ENCODE peak calls at places on chromosomes 16 and 17, in four cellular contexts. One of them, this sample, is unnamed.

GRCh38 chr16:85981826-85982562 is 83.0 kb downstream of the IRF8 start:
- DNase-seq in neuronal stem cell: no peak
- DNase-seq in IMR-90: no peak
- DNase-seq in mesendoderm: no peak
- DNase-seq in this sample: no peak

GRCh38 chr16:55207679-55208294 is 116.2 kb upstream of the IRX6 start:
- DNase-seq in neuronal stem cell: no peak
- DNase-seq in IMR-90: no peak
- DNase-seq in mesendoderm: no peak
- DNase-seq in this sample: no peak

GRCh38 chr16:46650224-46650623 is 29.0 kb upstream of the SHCBP1 start:
- DNase-seq in neuronal stem cell: no peak
- DNase-seq in IMR-90: peak; percentile 80
- DNase-seq in mesendoderm: peak; percentile 25
- DNase-seq in this sample: peak; percentile 77

GRCh38 chr17:79027925-79028491 is 4.0 kb downstream of the C1QTNF1 start:
- DNase-seq in neuronal stem cell: no peak
- DNase-seq in IMR-90: no peak
- DNase-seq in mesendoderm: no peak
- DNase-seq in this sample: no peak

GRCh38 chr16:81618661-81619060 is 160.4 kb upstream of the PLCG2 start:
- DNase-seq in neuronal stem cell: no peak
- DNase-seq in IMR-90: no peak
- DNase-seq in mesendoderm: no peak
- DNase-seq in this sample: no peak

GRCh38 chr17:73492802-73493139 is 151.5 kb downstream of the SDK2 start:
- DNase-seq in neuronal stem cell: no peak
- DNase-seq in IMR-90: no peak
- DNase-seq in mesendoderm: peak; percentile 93
- DNase-seq in this sample: no peak

GRCh38 chr17:61002316-61002736 is 324.7 kb downstream of the BCAS3 start:
- DNase-seq in neuronal stem cell: no peak
- DNase-seq in IMR-90: peak; percentile 79
- DNase-seq in mesendoderm: peak; percentile 41
- DNase-seq in this sample: peak; percentile 61

GRCh38 chr17:20919990-20920812 is 122.6 kb downstream of the USP22 start:
- DNase-seq in neuronal stem cell: no peak
- DNase-seq in IMR-90: no peak
- DNase-seq in mesendoderm: no peak
- DNase-seq in this sample: no peak

GRCh38 chr17:65103896-65104295 is 33.3 kb upstream of the RGS9 start:
- DNase-seq in neuronal stem cell: no peak
- DNase-seq in IMR-90: peak; percentile 49
- DNase-seq in mesendoderm: no peak
- DNase-seq in this sample: no peak

GRCh38 chr16:11329080-11329491 is 16.2 kb upstream of the RMI2 start:
- DNase-seq in neuronal stem cell: no peak
- DNase-seq in IMR-90: peak; percentile 44
- DNase-seq in mesendoderm: peak; percentile 94
- DNase-seq in this sample: peak; percentile 20

GRCh38 chr16:48231675-48232214 is 12.4 kb upstream of the LONP2 start:
- DNase-seq in neuronal stem cell: peak; percentile 17
- DNase-seq in IMR-90: peak; percentile 49
- DNase-seq in mesendoderm: peak; percentile 55
- DNase-seq in this sample: peak; percentile 8

GRCh38 chr17:39667262-39668140 is 752 bp upstream of the PNMT start:
- DNase-seq in neuronal stem cell: no peak
- DNase-seq in IMR-90: no peak
- DNase-seq in mesendoderm: no peak
- DNase-seq in this sample: peak; percentile 24

GRCh38 chr16:8936421-8936820 is 27.3 kb downstream of the USP7 start:
- DNase-seq in neuronal stem cell: no peak
- DNase-seq in IMR-90: peak; percentile 54
- DNase-seq in mesendoderm: peak; percentile 90
- DNase-seq in this sample: peak; percentile 83

GRCh38 chr17:510223-510917 is 157.8 kb upstream of the RPH3AL start:
- DNase-seq in neuronal stem cell: no peak
- DNase-seq in IMR-90: peak; percentile 17
- DNase-seq in mesendoderm: no peak
- DNase-seq in this sample: no peak

GRCh38 chr16:57994778-57995177 is 5.7 kb downstream of the ZNF319 start:
- DNase-seq in neuronal stem cell: no peak
- DNase-seq in IMR-90: peak; percentile 25
- DNase-seq in mesendoderm: peak; percentile 74
- DNase-seq in this sample: peak; percentile 68

GRCh38 chr16:66382171-66382965 is 15.9 kb downstream of the CDH5 start:
- DNase-seq in neuronal stem cell: no peak
- DNase-seq in IMR-90: peak; percentile 92
- DNase-seq in mesendoderm: peak; percentile 96
- DNase-seq in this sample: peak; percentile 98

GRCh38 chr16:29994613-29995329 is 646 bp downstream of the HIRIP3 start:
- DNase-seq in neuronal stem cell: no peak
- DNase-seq in IMR-90: peak; percentile 66
- DNase-seq in mesendoderm: peak; percentile 69
- DNase-seq in this sample: peak; percentile 81

GRCh38 chr17:32722733-32723132 is 154.2 kb downstream of the MYO1D start:
- DNase-seq in neuronal stem cell: no peak
- DNase-seq in IMR-90: no peak
- DNase-seq in mesendoderm: no peak
- DNase-seq in this sample: peak; percentile 60

GRCh38 chr17:59149051-59149450 is 5.9 kb downstream of the SKA2 start:
- DNase-seq in neuronal stem cell: no peak
- DNase-seq in IMR-90: peak; percentile 57
- DNase-seq in mesendoderm: no peak
- DNase-seq in this sample: no peak

GRCh38 chr16:87329436-87330256 is 12.5 kb upstream of the C16orf95 start:
- DNase-seq in neuronal stem cell: no peak
- DNase-seq in IMR-90: no peak
- DNase-seq in mesendoderm: no peak
- DNase-seq in this sample: no peak

GRCh38 chr17:19337712-19338023 is 24.9 kb downstream of the B9D1 start:
- DNase-seq in neuronal stem cell: no peak
- DNase-seq in IMR-90: no peak
- DNase-seq in mesendoderm: no peak
- DNase-seq in this sample: no peak

GRCh38 chr17:68196394-68197090 is 51.3 kb upstream of the AMZ2 start:
- DNase-seq in neuronal stem cell: no peak
- DNase-seq in IMR-90: no peak
- DNase-seq in mesendoderm: peak; percentile 14
- DNase-seq in this sample: no peak

GRCh38 chr16:83552193-83552592 is 255.6 kb upstream of the HSBP1 start:
- DNase-seq in neuronal stem cell: no peak
- DNase-seq in IMR-90: peak; percentile 77
- DNase-seq in mesendoderm: no peak
- DNase-seq in this sample: no peak

GRCh38 chr16:47059991-47060390 is 83.8 kb downstream of the NETO2 start:
- DNase-seq in neuronal stem cell: no peak
- DNase-seq in IMR-90: no peak
- DNase-seq in mesendoderm: no peak
- DNase-seq in this sample: no peak

GRCh38 chr17:77572065-77572601 is 386.4 kb upstream of the TNRC6C start:
- DNase-seq in neuronal stem cell: no peak
- DNase-seq in IMR-90: no peak
- DNase-seq in mesendoderm: peak; percentile 29
- DNase-seq in this sample: no peak

GRCh38 chr17:10089221-10089799 is 109.1 kb downstream of the GAS7 start:
- DNase-seq in neuronal stem cell: no peak
- DNase-seq in IMR-90: peak; percentile 36
- DNase-seq in mesendoderm: no peak
- DNase-seq in this sample: no peak

GRCh38 chr17:75504347-75505151 is 10.8 kb downstream of the CASKIN2 start:
- DNase-seq in neuronal stem cell: no peak
- DNase-seq in IMR-90: no peak
- DNase-seq in mesendoderm: peak; percentile 49
- DNase-seq in this sample: peak; percentile 62

GRCh38 chr16:54506691-54507090 is 220.1 kb upstream of the IRX3 start:
- DNase-seq in neuronal stem cell: no peak
- DNase-seq in IMR-90: no peak
- DNase-seq in mesendoderm: peak; percentile 16
- DNase-seq in this sample: no peak

GRCh38 chr17:55816532-55817272 is 65.9 kb downstream of the PCTP start:
- DNase-seq in neuronal stem cell: no peak
- DNase-seq in IMR-90: no peak
- DNase-seq in mesendoderm: no peak
- DNase-seq in this sample: no peak

GRCh38 chr16:12590963-12591362 is 212.7 kb downstream of the CPPED1 start:
- DNase-seq in neuronal stem cell: no peak
- DNase-seq in IMR-90: no peak
- DNase-seq in mesendoderm: no peak
- DNase-seq in this sample: no peak

GRCh38 chr16:10619271-10619849 is 39.0 kb upstream of the EMP2 start:
- DNase-seq in neuronal stem cell: no peak
- DNase-seq in IMR-90: no peak
- DNase-seq in mesendoderm: peak; percentile 60
- DNase-seq in this sample: no peak

GRCh38 chr17:28551421-28552186 is 820 bp downstream of the UNC119 start:
- DNase-seq in neuronal stem cell: no peak
- DNase-seq in IMR-90: no peak
- DNase-seq in mesendoderm: no peak
- DNase-seq in this sample: peak; percentile 11

GRCh38 chr17:67239597-67239996 is 5.4 kb downstream of the HELZ start:
- DNase-seq in neuronal stem cell: no peak
- DNase-seq in IMR-90: peak; percentile 82
- DNase-seq in mesendoderm: no peak
- DNase-seq in this sample: peak; percentile 19

GRCh38 chr16:7976125-7976524 is 614.2 kb downstream of the TMEM114 start:
- DNase-seq in neuronal stem cell: no peak
- DNase-seq in IMR-90: no peak
- DNase-seq in mesendoderm: no peak
- DNase-seq in this sample: no peak

GRCh38 chr16:75494696-75495601 is at the start of gene CHST6:
- DNase-seq in neuronal stem cell: peak; percentile 69
- DNase-seq in IMR-90: no peak
- DNase-seq in mesendoderm: peak; percentile 82
- DNase-seq in this sample: peak; percentile 12

DNA sequence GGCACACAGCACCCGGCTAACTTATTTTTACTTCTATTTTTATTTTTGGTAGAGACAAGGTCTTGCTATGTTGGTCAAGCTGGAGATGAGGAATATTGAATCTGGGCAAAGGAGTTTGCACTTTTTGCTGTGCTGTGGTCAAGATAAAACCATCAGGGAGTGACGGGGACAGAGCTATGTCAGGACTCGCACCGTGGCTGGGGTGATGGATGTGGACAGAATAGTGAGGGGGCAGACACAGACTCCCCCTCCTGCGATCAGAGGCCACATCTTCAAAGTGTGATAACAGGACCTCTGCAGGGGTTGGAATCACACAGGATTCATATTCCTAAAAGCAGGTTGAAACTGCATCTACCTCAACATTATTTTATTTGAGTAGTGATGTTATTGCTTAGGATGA is 25.6 kb downstream of the IL21R start:
- DNase-seq in neuronal stem cell: no peak
- DNase-seq in IMR-90: no peak
- DNase-seq in mesendoderm: no peak
- DNase-seq in this sample: no peak
- H3K4me3 ChIP-seq in neuronal stem cell: no peak overlapping the region
- H3K4me3 ChIP-seq in IMR-90: no peak overlapping the region
- H3K4me3 ChIP-seq in mesendoderm: no peak overlapping the region
- H3K4me3 ChIP-seq in this sample: no peak overlapping the region

GRCh38 chr16:788399-789126 is at the start of gene CHTF18:
- DNase-seq in neuronal stem cell: peak; percentile 91
- DNase-seq in IMR-90: peak; percentile 86
- DNase-seq in mesendoderm: peak; percentile 95
- DNase-seq in this sample: peak; percentile 94
- H3K23ac ChIP-seq in neuronal stem cell: peak within 1 kb of the TSS; percentile 89
- H3K23ac ChIP-seq in IMR-90: no peak within 1 kb of the TSS
- H3K23ac ChIP-seq in mesendoderm: no peak within 1 kb of the TSS
- H3K23ac ChIP-seq in this sample: no peak within 1 kb of the TSS

GRCh38 chr17:17683710-17684365 is 2.6 kb downstream of the RAI1 start:
- DNase-seq in neuronal stem cell: no peak
- DNase-seq in IMR-90: no peak
- DNase-seq in mesendoderm: no peak
- DNase-seq in this sample: no peak
- H3K4me3 ChIP-seq in neuronal stem cell: no peak overlapping the region
- H3K4me3 ChIP-seq in IMR-90: peak overlapping the region; percentile 70
- H3K4me3 ChIP-seq in mesendoderm: no peak overlapping the region
- H3K4me3 ChIP-seq in this sample: no peak overlapping the region

GRCh38 chr17:46057366-46057765 is 58.3 kb downstream of the STH start:
- DNase-seq in neuronal stem cell: no peak
- DNase-seq in IMR-90: no peak
- DNase-seq in mesendoderm: no peak
- DNase-seq in this sample: no peak

GRCh38 chr17:46053911-46054534 is 55.0 kb downstream of the STH start:
- DNase-seq in neuronal stem cell: no peak
- DNase-seq in IMR-90: peak; percentile 47
- DNase-seq in mesendoderm: no peak
- DNase-seq in this sample: no peak

GRCh38 chr17:46060461-46060860 is 61.4 kb downstream of the STH start:
- DNase-seq in neuronal stem cell: no peak
- DNase-seq in IMR-90: no peak
- DNase-seq in mesendoderm: no peak
- DNase-seq in this sample: no peak

GRCh38 chr17:46059457-46059856 is 60.4 kb downstream of the STH start:
- DNase-seq in neuronal stem cell: no peak
- DNase-seq in IMR-90: no peak
- DNase-seq in mesendoderm: no peak
- DNase-seq in this sample: no peak

DNA sequence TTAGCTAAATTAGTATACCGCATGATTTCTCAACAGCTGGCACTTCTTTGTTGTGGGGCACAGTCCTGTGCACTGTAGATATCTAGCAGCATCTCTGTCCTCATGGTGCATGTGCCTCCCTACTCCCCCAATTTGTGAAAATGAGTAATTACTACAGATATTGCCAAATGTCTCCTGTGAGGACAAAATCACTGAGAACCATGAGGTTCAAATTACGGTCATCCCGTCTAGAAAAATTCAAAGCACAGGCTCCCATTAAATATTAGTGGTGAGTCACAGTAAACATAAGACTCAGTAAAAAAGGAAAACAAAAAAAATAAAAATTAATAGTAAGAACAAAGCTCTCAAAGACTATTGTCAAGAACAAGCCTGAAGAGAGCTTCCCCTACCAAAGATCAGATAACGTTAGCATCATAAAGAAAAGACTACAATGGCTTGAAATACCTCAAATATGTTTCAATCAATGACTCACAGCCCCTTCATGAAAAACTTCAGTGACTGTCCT is 57.8 kb downstream of the STH start:
- DNase-seq in neuronal stem cell: no peak
- DNase-seq in IMR-90: peak; percentile 74
- DNase-seq in mesendoderm: peak; percentile 58
- DNase-seq in this sample: peak; percentile 23
- H3K23ac ChIP-seq in neuronal stem cell: no peak overlapping the region
- H3K23ac ChIP-seq in IMR-90: peak overlapping the region; percentile 31
- H3K23ac ChIP-seq in mesendoderm: no peak overlapping the region
- H3K23ac ChIP-seq in this sample: no peak overlapping the region

GRCh38 chr17:50258647-50259483 is 15.4 kb upstream of the TMEM92 start:
- DNase-seq in neuronal stem cell: no peak
- DNase-seq in IMR-90: peak; percentile 48
- DNase-seq in mesendoderm: no peak
- DNase-seq in this sample: no peak
- H3K4me3 ChIP-seq in neuronal stem cell: no peak overlapping the region
- H3K4me3 ChIP-seq in IMR-90: no peak overlapping the region
- H3K4me3 ChIP-seq in mesendoderm: no peak overlapping the region
- H3K4me3 ChIP-seq in this sample: no peak overlapping the region

This sample was measured in trophoblast cell.